ENCODE peak calls at places on chromosomes 16 and 17, in seven cellular contexts. F is AG04450, K is lung, E is Peyer's patch, R is neural progenitor cell, G is epithelial cell of prostate, U is substantia nigra. V is an unnamed sample.

GRCh38 chr17:13395346-13395745 is 206.4 kb downstream of the HS3ST3A1 start:
- DNase-seq in K (no peak), G (no peak), F (no peak), U (no peak), R (no peak), E (no peak), V (no peak)

GRCh38 chr17:78709688-78710290 is 72.3 kb downstream of the CYTH1 start:
- DNase-seq in R (no peak), E (no peak), F (no peak), U (no peak), K (no peak), G (no peak), V (no peak)

GRCh38 chr17:46836500-46836899 is 14.9 kb upstream of the WNT9B start:
- DNase-seq in F (no peak), G (no peak), U (no peak), R (no peak), E (no peak), K (no peak), V (no peak)

GRCh38 chr16:15880434-15880833 is 8.0 kb downstream of the CEP20 start:
- DNase-seq in E (no peak), U (no peak), K (no peak), F (no peak), G (no peak), R (no peak), V (no peak)

GRCh38 chr17:50620848-50621247 is 13.8 kb upstream of the ABCC3 start:
- DNase-seq in G (no peak), K (no peak), R (peak), F (no peak), E (no peak), U (no peak), V (no peak)

GRCh38 chr16:68227850-68228553 is 7.9 kb downstream of the ESRP2 start:
- DNase-seq in E (peak), G (no peak), R (no peak), U (no peak), K (no peak), F (no peak), V (no peak)

GRCh38 chr16:12387311-12387710 is 410.8 kb downstream of the SNX29 start:
- DNase-seq in E (no peak), G (no peak), F (no peak), K (no peak), U (no peak), R (no peak), V (no peak)

GRCh38 chr17:6110592-6110991 is 40.4 kb downstream of the WSCD1 start:
- DNase-seq in R (no peak), K (no peak), E (no peak), F (no peak), G (no peak), U (no peak), V (peak)

GRCh38 chr16:81275795-81276194 is 37.3 kb downstream of the BCO1 start:
- DNase-seq in U (no peak), E (no peak), F (no peak), K (no peak), R (no peak), G (no peak), V (peak)

GRCh38 chr17:36850794-36851193 is 86.5 kb upstream of the LHX1 start:
- DNase-seq in K (no peak), R (no peak), F (no peak), U (no peak), G (no peak), E (no peak), V (no peak)

GRCh38 chr16:19583665-19584300 is 28.3 kb downstream of the VPS35L start:
- DNase-seq in G (peak), U (no peak), R (peak), K (no peak), E (no peak), F (peak), V (peak)

GRCh38 chr17:72517413-72518237 is 396.8 kb downstream of the SOX9 start:
- DNase-seq in R (no peak), K (no peak), F (no peak), U (no peak), E (no peak), G (no peak), V (no peak)

GRCh38 chr16:88076211-88076931 is 125.1 kb downstream of the BANP start:
- DNase-seq in G (no peak), U (no peak), K (no peak), F (no peak), R (peak), E (no peak), V (no peak)

GRCh38 chr17:2222901-2223616 is 80.5 kb downstream of the SMG6 start:
- DNase-seq in F (no peak), R (peak), U (no peak), E (peak), G (no peak), K (peak), V (peak)

GRCh38 chr16:477287-477686 is 50.2 kb upstream of the CAPN15 start:
- DNase-seq in F (no peak), E (no peak), K (no peak), R (no peak), G (no peak), U (no peak), V (no peak)

GRCh38 chr17:38704645-38705522 is at the start of gene MLLT6:
- DNase-seq in U (peak), F (no peak), K (peak), R (peak), E (peak), G (no peak), V (peak)

GRCh38 chr16:48499822-48500440 is 110.0 kb downstream of the N4BP1 start:
- DNase-seq in K (no peak), E (no peak), U (no peak), F (peak), G (peak), R (no peak), V (no peak)

GRCh38 chr16:12330977-12331376 is 354.4 kb downstream of the SNX29 start:
- DNase-seq in U (peak), K (no peak), F (no peak), R (no peak), G (no peak), E (no peak), V (no peak)

GRCh38 chr17:38559025-38559879 is 46.5 kb downstream of the SRCIN1 start:
- DNase-seq in R (peak), F (no peak), U (peak), K (peak), E (peak), G (peak), V (peak)

GRCh38 chr17:835263-835662 is 53.1 kb downstream of the MRM3 start:
- DNase-seq in U (no peak), K (no peak), G (no peak), E (no peak), F (peak), R (peak), V (no peak)

GRCh38 chr17:57601328-57601727 is 143.8 kb downstream of the CCDC182 start:
- DNase-seq in G (no peak), F (no peak), E (no peak), U (no peak), K (no peak), R (no peak), V (no peak)

GRCh38 chr16:87931504-87931903 is 4.8 kb downstream of the CA5A start:
- DNase-seq in G (no peak), U (no peak), R (no peak), F (no peak), E (no peak), K (no peak), V (no peak)

GRCh38 chr17:38585056-38585804 is 20.5 kb downstream of the SRCIN1 start:
- DNase-seq in G (no peak), K (no peak), U (no peak), E (no peak), F (no peak), R (peak), V (no peak)

GRCh38 chr16:4240624-4241023 is 1.3 kb downstream of the SRL start:
- DNase-seq in F (no peak), G (no peak), E (no peak), U (no peak), K (no peak), R (peak), V (no peak)

GRCh38 chr17:48860034-48860433 is 29.2 kb downstream of the CALCOCO2 start:
- DNase-seq in K (no peak), U (no peak), R (no peak), G (no peak), F (no peak), E (no peak), V (no peak)

GRCh38 chr16:1887711-1888354 is 15.9 kb upstream of the MEIOB start:
- DNase-seq in G (no peak), U (no peak), E (no peak), K (no peak), R (no peak), F (no peak), V (no peak)

GRCh38 chr17:80219777-80220708 is at the start of the genes SGSH and SLC26A11:
- DNase-seq in K (peak), F (no peak), G (no peak), R (peak), U (peak), E (peak), V (peak)

GRCh38 chr17:80223142-80223815 is 3.1 kb downstream of the SLC26A11 start:
- DNase-seq in U (no peak), F (no peak), G (no peak), K (no peak), E (no peak), R (no peak), V (no peak)

GRCh38 chr17:80220709-80221215 is 535 bp downstream of the SLC26A11 start:
- DNase-seq in E (no peak), U (no peak), K (no peak), F (no peak), R (peak), G (no peak), V (peak)

GRCh38 chr17:80222376-80223141 is 2.3 kb downstream of the SLC26A11 start:
- DNase-seq in G (no peak), U (no peak), K (no peak), E (no peak), F (no peak), R (no peak), V (no peak)

GRCh38 chr17:80221401-80221800 is 1.2 kb downstream of the SLC26A11 start:
- DNase-seq in E (no peak), R (no peak), G (no peak), K (no peak), U (no peak), F (no peak), V (no peak)
- H3K27ac ChIP-seq in E (no peak), R (no peak), G (no peak), K (no peak), U (peak), F (no peak), V (no peak)

GRCh38 chr17:28760561-28760960 is 16.8 kb downstream of the TRAF4 start:
- DNase-seq in R (no peak), F (no peak), U (no peak), E (no peak), K (no peak), G (no peak), V (no peak)
- H3K27ac ChIP-seq in R (no peak), F (no peak), U (peak), E (no peak), K (no peak), G (peak), V (no peak)

GRCh38 chr17:83082899-83083367 is 3.5 kb downstream of the METRNL start:
- DNase-seq in F (no peak), E (no peak), R (no peak), U (no peak), G (no peak), K (no peak), V (no peak)
- H3K27ac ChIP-seq in F (peak), E (peak), R (no peak), U (no peak), G (peak), K (peak), V (peak)

GRCh38 chr16:50096791-50097190 is 31.0 kb downstream of the HEATR3 start:
- DNase-seq in K (no peak), E (no peak), F (peak), G (no peak), R (no peak), U (no peak), V (no peak)
- H3K27ac ChIP-seq in K (no peak), E (no peak), F (no peak), G (no peak), R (no peak), U (no peak), V (no peak)

GRCh38 chr17:73720187-73720834 is 76.1 kb upstream of the SDK2 start:
- DNase-seq in F (no peak), U (no peak), K (no peak), R (no peak), E (no peak), G (no peak), V (no peak)
- H3K27ac ChIP-seq in F (no peak), U (peak), K (no peak), R (peak), E (no peak), G (no peak), V (no peak)

GRCh38 chr16:65769776-65770438 is 596.6 kb upstream of the CDH5 start:
- DNase-seq in U (no peak), F (no peak), K (no peak), E (no peak), R (no peak), G (no peak), V (no peak)

GRCh38 chr16:65773319-65773874 is 593.1 kb upstream of the CDH5 start:
- DNase-seq in R (no peak), E (no peak), F (no peak), K (no peak), U (no peak), G (no peak), V (no peak)

GRCh38 chr16:65770752-65771151 is 595.7 kb upstream of the CDH5 start:
- DNase-seq in G (no peak), R (no peak), K (no peak), U (no peak), F (no peak), E (no peak), V (no peak)

GRCh38 chr16:65772134-65772732 is 594.3 kb upstream of the CDH5 start:
- DNase-seq in U (no peak), F (no peak), K (no peak), G (no peak), E (no peak), R (no peak), V (no peak)

GRCh38 chr16:65771707-65772106 is 594.8 kb upstream of the CDH5 start:
- DNase-seq in G (no peak), F (no peak), E (no peak), R (no peak), U (no peak), K (no peak), V (no peak)
- H3K27ac ChIP-seq in G (no peak), F (no peak), E (no peak), R (no peak), U (no peak), K (no peak), V (no peak)

GRCh38 chr17:64315032-64315490 is 52.0 kb upstream of the TEX2 start:
- DNase-seq in U (peak), R (no peak), E (peak), K (peak), F (no peak), G (no peak), V (peak)
- H3K27ac ChIP-seq in U (no peak), R (no peak), E (peak), K (peak), F (no peak), G (no peak), V (peak)

GRCh38 chr17:27597188-27597580 is 33.8 kb upstream of the LGALS9 start:
- DNase-seq in E (no peak), R (no peak), G (no peak), K (no peak), F (no peak), U (no peak), V (no peak)

GRCh38 chr17:27600471-27600870 is 30.5 kb upstream of the LGALS9 start:
- DNase-seq in G (no peak), E (no peak), R (no peak), F (no peak), K (no peak), U (no peak), V (no peak)

GRCh38 chr17:27597783-27598320 is 33.1 kb upstream of the LGALS9 start:
- DNase-seq in U (no peak), F (no peak), K (no peak), G (no peak), R (no peak), E (no peak), V (no peak)

GRCh38 chr17:27596571-27597187 is 34.3 kb upstream of the LGALS9 start:
- DNase-seq in K (no peak), F (no peak), R (no peak), U (no peak), E (no peak), G (no peak), V (no peak)

DNA sequence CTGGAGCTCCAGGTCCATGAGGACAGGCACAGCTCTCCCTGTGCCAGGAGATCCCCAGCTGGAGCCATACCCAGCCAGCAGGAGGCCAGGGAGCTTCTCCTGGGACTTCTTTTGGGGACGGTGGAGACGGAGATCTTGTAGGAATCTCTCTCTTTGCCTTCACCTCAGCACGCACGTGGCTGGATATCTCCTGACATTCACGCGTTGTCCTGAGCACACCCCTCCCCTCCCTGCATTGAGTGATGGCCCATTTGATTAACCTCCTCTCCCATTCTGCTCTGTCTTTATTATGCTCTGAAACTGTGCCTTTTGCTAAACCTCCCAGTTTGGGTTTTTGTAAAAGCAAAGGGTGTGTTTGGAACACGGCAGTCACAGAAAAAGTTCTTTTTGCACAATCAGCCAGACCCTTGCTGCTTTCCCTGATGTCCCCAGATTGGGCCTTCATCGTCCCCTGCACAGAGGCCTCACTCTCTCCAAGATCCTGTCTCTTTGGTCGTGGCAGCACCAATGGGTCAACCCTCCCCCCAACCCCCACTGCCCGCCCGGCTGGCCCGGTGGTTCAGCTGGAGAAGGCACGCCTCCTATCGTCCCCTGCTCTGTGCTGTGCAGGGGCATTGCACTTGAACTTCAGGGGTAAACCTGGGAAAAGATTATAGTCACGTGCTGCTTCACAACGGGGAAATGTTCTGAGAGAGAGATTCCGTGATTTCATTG is 32.5 kb upstream of the LGALS9 start:
- DNase-seq in F (no peak), E (no peak), U (no peak), R (no peak), G (no peak), K (no peak), V (no peak)
- H3K27ac ChIP-seq in F (no peak), E (no peak), U (no peak), R (no peak), G (no peak), K (no peak), V (no peak)

GRCh38 chr17:4541041-4541327 is 14.2 kb downstream of the MYBBP1A start:
- DNase-seq in E (no peak), G (no peak), R (no peak), F (no peak), U (no peak), K (no peak), V (no peak)

GRCh38 chr17:4538236-4539002 is 16.8 kb downstream of the MYBBP1A start:
- DNase-seq in E (no peak), R (no peak), K (no peak), F (no peak), U (no peak), G (no peak), V (no peak)

GRCh38 chr17:4540224-4541040 is 14.8 kb downstream of the MYBBP1A start:
- DNase-seq in F (no peak), U (no peak), R (no peak), E (no peak), G (no peak), K (no peak), V (no peak)

GRCh38 chr17:4539025-4539424 is 16.2 kb downstream of the MYBBP1A start:
- DNase-seq in G (no peak), U (no peak), F (no peak), K (no peak), E (no peak), R (no peak), V (no peak)

DNA sequence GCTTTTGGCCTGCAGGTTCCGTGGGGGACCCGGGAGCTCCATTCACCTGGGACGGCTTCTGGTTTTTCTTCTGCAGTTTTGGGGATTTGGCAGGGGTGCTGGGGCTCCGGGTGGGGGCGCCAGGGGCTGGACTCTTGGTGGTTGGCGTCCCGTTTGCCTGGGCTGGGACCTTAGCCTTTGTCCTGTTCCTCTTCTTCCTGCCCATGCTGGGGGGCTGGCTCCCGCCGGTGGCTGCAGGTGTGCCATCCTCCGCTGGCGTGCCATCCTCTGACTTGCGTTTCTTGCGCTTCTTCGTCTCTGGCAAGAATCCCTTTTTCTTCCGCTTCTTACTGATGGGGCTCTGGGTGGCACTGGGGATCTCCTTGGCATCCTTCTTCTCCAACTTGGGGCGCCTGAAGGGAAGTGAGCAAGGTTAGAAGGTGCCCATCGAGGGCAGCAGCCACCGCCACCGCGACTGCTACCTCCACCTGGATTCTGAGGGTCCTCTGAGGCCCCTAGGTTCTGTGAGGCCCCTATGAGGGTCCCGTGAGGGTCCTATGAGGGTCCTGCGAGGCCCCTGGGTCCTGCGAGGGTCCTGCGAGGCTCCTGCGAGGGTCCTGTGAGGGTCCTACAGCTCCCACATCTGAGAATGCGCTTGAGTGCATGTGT is 15.5 kb downstream of the MYBBP1A start:
- DNase-seq in F (no peak), G (no peak), U (no peak), R (no peak), E (no peak), K (no peak), V (no peak)
- H3K27ac ChIP-seq in F (no peak), G (no peak), U (peak), R (no peak), E (no peak), K (no peak), V (no peak)